ENCODE peak calls at places on chromosomes 7 and 10, in eight cellular contexts. W is Panc1, E is upper lobe of right lung, X is caudate nucleus, Y is thoracic aorta, R is right atrium auricular region, K is heart right ventricle, J is hepatocyte. C is an unnamed sample.

GRCh38 chr7:151409555-151410404 is at the start of gene WDR86:
- DNase-seq in K (no peak), W (no peak), Y (no peak), R (no peak), J (peak), X (no peak), E (peak), C (peak)

GRCh38 chr10:22629126-22629525 is 85.3 kb downstream of the PIP4K2A start:
- DNase-seq in R (no peak), E (no peak), J (no peak), Y (no peak), K (no peak), X (no peak), W (no peak), C (no peak)

GRCh38 chr7:46071076-46071475 is 150.0 kb upstream of the IGFBP3 start:
- DNase-seq in W (no peak), E (no peak), J (no peak), K (no peak), Y (no peak), X (no peak), R (no peak), C (no peak)

GRCh38 chr10:27558612-27559020 is 54.5 kb downstream of the RAB18 start:
- DNase-seq in K (peak), Y (no peak), X (no peak), E (no peak), J (peak), R (no peak), W (peak), C (no peak)

GRCh38 chr10:72274730-72275350 is 1.1 kb downstream of the DDIT4 start:
- DNase-seq in J (peak), Y (no peak), W (no peak), E (peak), K (peak), R (peak), X (peak), C (peak)

GRCh38 chr7:141654551-141654950 is 47.4 kb downstream of the DENND11 start:
- DNase-seq in E (no peak), R (no peak), W (peak), X (peak), Y (no peak), K (peak), J (peak), C (no peak)

GRCh38 chr10:21030096-21030495 is 133.0 kb upstream of the NEBL start:
- DNase-seq in R (no peak), X (no peak), K (no peak), Y (no peak), E (peak), W (no peak), J (no peak), C (no peak)

GRCh38 chr7:20825555-20825954 is 38.9 kb upstream of the SP8 start:
- DNase-seq in J (no peak), Y (no peak), K (no peak), W (no peak), R (no peak), X (no peak), E (no peak), C (no peak)

GRCh38 chr10:102421645-102422585 is 1.3 kb downstream of the FBXL15 start:
- DNase-seq in J (peak), R (no peak), Y (no peak), E (peak), W (no peak), X (no peak), K (no peak), C (peak)
- H3K27ac ChIP-seq in J (peak), R (peak), Y (peak), E (peak), W (peak), X (peak), K (peak), C (peak)

DNA sequence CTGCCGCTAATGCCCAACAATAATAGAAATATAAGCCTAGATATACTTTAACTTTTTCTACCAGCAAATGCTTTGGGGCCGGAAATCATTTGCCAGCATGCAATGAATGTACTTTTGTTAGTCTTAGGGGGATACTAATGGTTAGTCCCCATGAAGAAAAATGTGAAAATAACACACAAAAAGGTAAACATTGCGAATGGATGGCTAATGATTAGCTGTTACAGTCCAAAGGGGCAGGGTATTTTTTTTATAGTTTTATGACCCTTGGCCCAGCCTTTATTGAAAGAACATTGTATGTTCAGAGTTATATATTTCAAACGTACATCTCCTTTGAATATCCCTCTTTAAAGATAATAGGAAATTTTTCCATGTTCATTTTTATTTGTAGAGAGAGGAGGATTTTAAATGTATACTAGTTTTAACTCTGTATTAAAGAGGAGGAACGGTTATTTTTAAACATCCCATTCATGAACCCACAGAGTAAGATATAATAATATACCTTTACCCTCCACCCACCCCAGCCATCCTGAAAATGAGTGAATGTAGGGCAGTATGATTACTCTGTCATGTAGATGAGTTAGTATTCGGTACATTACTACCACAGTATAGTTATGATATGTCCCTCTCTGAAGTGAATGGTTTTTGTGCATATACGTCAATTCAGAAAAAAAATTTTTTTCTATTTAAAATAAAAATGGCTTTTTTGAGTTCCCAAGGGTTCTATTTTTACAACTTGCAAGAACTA is 63.6 kb downstream of the ARID5B start:
- DNase-seq in X (no peak), Y (no peak), E (no peak), K (no peak), J (peak), W (no peak), R (no peak), C (no peak)
- H3K27ac ChIP-seq in X (no peak), Y (peak), E (no peak), K (no peak), J (peak), W (no peak), R (no peak), C (peak)

GRCh38 chr7:41688012-41688625 is 14.8 kb downstream of the INHBA start:
- DNase-seq in E (no peak), W (no peak), K (no peak), X (no peak), J (no peak), R (no peak), Y (no peak), C (no peak)
- H3K27ac ChIP-seq in E (no peak), W (no peak), K (no peak), X (no peak), J (no peak), R (no peak), Y (no peak), C (no peak)

DNA sequence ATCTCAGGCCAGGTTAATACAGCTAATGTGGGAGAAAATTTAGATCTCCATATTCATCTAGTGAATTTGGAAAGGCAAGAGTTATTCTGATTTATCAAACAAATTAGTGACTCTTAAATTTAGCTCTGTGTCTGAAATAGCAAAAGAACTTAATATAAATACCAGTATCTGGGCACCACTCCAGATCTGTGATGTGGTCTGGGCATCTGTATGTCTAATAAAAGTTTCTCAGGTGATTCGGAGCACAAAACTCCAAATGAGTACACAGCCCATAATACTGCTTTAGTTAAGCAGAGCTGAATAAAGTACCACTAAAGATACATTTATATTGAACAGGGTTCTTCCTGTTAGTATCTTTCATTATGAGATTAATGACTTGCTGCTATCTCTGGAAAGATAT is 261.4 kb downstream of the BAMBI start:
- DNase-seq in Y (no peak), X (no peak), W (no peak), K (no peak), J (no peak), R (no peak), E (no peak), C (no peak)
- H3K27ac ChIP-seq in Y (no peak), X (no peak), W (no peak), K (no peak), J (peak), R (no peak), E (no peak), C (no peak)

GRCh38 chr10:122492955-122493597 is 31.7 kb downstream of the HTRA1 start:
- DNase-seq in W (no peak), J (peak), E (peak), R (no peak), Y (no peak), X (no peak), K (peak), C (no peak)
- H3K27ac ChIP-seq in W (no peak), J (peak), E (no peak), R (no peak), Y (peak), X (peak), K (peak), C (no peak)

DNA sequence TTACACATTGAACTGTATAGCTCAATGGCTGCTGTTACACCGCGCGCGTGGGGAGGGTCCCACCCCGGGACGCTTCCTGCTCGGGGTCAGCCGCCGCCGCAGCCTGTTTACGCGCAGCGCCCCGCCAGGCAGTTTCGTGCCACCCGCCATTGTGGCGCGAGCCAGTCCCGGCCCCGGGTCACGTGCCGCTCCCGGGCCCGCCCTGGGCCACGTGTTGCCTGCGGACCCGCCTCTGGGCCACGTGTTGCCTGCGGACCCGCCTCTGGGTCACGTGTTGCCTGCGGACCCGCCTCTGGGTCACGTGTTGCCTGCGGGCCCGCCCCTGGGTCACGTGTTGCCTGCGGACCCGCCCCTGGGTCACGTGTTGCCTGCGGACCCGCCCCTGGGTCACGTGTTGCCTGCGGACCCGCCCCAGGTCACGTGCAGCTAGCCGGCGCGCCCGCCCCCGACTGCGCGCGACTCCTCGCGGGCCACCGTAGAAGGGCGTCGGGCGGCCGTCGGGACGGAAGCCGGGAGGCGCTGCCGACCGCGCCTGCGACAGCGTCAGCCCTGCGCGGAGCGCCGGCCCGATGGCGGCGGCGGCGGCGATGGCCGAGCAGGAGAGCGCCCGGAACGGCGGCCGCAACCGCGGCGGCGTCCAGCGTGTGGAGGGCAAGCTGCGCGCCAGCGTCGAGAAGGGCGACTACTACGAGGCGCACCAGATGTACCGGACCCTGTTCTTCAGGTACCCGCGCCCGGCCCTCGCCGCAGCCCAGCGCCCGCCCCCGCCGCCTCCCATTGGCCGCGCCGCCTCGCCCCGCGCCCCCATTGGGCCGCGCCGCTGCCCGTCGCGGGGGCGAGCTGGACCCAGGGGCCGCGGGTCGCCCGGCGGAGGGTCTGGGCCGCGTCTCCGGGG is at the start of gene GET4:
- DNase-seq in W (peak), X (peak), K (peak), E (peak), Y (peak), J (peak), R (peak), C (peak)
- H3K27ac ChIP-seq in W (peak), X (peak), K (peak), E (peak), Y (peak), J (peak), R (peak), C (peak)

GRCh38 chr10:114911801-114912479 is 26.1 kb upstream of the TRUB1 start:
- DNase-seq in J (no peak), E (no peak), X (no peak), K (no peak), Y (no peak), W (no peak), R (no peak), C (no peak)
- H3K27ac ChIP-seq in J (no peak), E (no peak), X (no peak), K (no peak), Y (no peak), W (no peak), R (no peak), C (peak)

DNA sequence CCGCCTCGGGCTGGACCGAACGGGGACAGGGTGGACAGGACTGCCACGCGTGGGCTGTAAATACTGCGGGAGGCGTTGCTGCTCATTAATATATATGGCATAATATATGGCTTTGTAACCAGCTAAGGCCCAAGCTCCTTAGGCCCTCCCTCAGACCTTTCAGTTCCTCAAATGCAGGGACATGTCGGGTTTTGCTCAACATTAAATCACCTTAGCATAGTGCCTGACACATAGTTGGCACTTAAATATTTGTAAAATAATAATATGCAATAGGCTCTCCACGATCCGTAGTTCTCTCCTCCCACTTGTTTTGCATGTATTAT is 419 bp upstream of the TMEM168 start:
- DNase-seq in R (no peak), X (no peak), E (no peak), W (no peak), K (no peak), Y (no peak), J (no peak), C (no peak)
- H3K27ac ChIP-seq in R (peak), X (peak), E (peak), W (no peak), K (no peak), Y (peak), J (peak), C (peak)

GRCh38 chr7:153090209-153090608 is 330.7 kb downstream of the ACTR3B start:
- DNase-seq in W (no peak), J (no peak), X (no peak), E (no peak), R (no peak), K (no peak), Y (no peak), C (no peak)
- H3K27ac ChIP-seq in W (no peak), J (no peak), X (no peak), E (no peak), R (no peak), K (no peak), Y (no peak), C (no peak)

DNA sequence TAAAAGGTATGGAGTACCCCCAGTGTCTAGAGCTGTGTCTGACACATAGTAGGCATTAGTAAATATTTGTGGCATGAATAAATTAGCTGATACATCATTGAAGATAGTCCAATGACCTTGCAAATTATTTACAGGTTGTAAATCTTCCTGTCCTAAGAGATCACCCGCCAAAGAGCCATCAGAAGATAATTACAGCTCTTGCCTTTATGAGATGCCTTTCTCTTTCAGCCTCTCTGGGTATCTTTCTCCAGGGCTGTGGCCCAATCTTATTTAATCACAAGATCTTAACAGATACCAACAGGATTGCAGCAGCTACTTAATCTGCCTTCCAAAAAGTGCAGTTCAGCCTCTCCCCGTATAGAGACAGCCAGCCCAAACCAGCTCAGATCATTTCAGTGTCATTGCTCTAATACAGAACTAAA is 41.5 kb downstream of the MYOF start:
- DNase-seq in X (no peak), E (no peak), J (no peak), W (no peak), R (no peak), K (no peak), Y (no peak), C (no peak)
- H3K27ac ChIP-seq in X (no peak), E (peak), J (peak), W (peak), R (peak), K (no peak), Y (peak), C (no peak)